ENCODE peak calls at places on chromosomes 7 and 10, in five cellular contexts. G is GM10248, H is heart left ventricle, M is tibial artery, Y is kidney tubule cell. Z is an unnamed sample.

GRCh38 chr7:69169356-69169755 is 428.9 kb upstream of the AUTS2 start:
- DNase-seq in G (no peak), H (no peak), M (no peak), Y (no peak), Z (no peak)

GRCh38 chr10:88932539-88933256 is 19.9 kb downstream of the ACTA2 start:
- DNase-seq in G (peak), H (no peak), M (peak), Y (peak), Z (no peak)

GRCh38 chr10:230758-231157 is 95.5 kb downstream of the ZMYND11 start:
- DNase-seq in G (no peak), H (no peak), M (no peak), Y (peak), Z (no peak)

GRCh38 chr7:100490483-100491191 is 6.9 kb downstream of the NYAP1 start:
- DNase-seq in G (peak), H (no peak), M (no peak), Y (no peak), Z (no peak)

GRCh38 chr7:28114056-28114455 is 66.5 kb downstream of the JAZF1 start:
- DNase-seq in G (no peak), H (no peak), M (no peak), Y (no peak), Z (no peak)

GRCh38 chr10:35986756-35987467 is 344.8 kb upstream of the FZD8 start:
- DNase-seq in G (no peak), H (no peak), M (no peak), Y (no peak), Z (no peak)

GRCh38 chr7:71477441-71477840 is 345.5 kb downstream of the GALNT17 start:
- DNase-seq in G (no peak), H (no peak), M (no peak), Y (no peak), Z (no peak)

GRCh38 chr10:119190353-119190752 is 11.7 kb upstream of the PRDX3 start:
- DNase-seq in G (no peak), H (no peak), M (no peak), Y (peak), Z (no peak)

GRCh38 chr10:101892782-101893391 is 49.3 kb upstream of the KCNIP2 start:
- DNase-seq in G (no peak), H (no peak), M (no peak), Y (no peak), Z (no peak)

GRCh38 chr7:55177589-55178261 is 158.9 kb downstream of the EGFR start:
- DNase-seq in G (no peak), H (no peak), M (no peak), Y (no peak), Z (peak)

GRCh38 chr7:122528879-122529481 is 169.9 kb downstream of the RNF133 start:
- DNase-seq in G (peak), H (no peak), M (no peak), Y (peak), Z (no peak)

GRCh38 chr10:69451784-69452251 is 553 bp downstream of the TSPAN15 start:
- DNase-seq in G (no peak), H (no peak), M (no peak), Y (peak), Z (no peak)

GRCh38 chr7:22675917-22676343 is 51.1 kb upstream of the IL6 start:
- DNase-seq in G (no peak), H (no peak), M (no peak), Y (peak), Z (no peak)

GRCh38 chr10:78177013-78177370 is 143.3 kb downstream of the RPS24 start:
- DNase-seq in G (no peak), H (no peak), M (peak), Y (no peak), Z (no peak)

GRCh38 chr10:69866688-69867461 is 65.2 kb downstream of the COL13A1 start:
- DNase-seq in G (no peak), H (no peak), M (no peak), Y (peak), Z (peak)

GRCh38 chr7:47940482-47941001 is 7.7 kb downstream of the PKD1L1 start:
- DNase-seq in G (no peak), H (peak), M (no peak), Y (peak), Z (peak)

GRCh38 chr10:78560393-78560688 is 508.4 kb upstream of the ZMIZ1 start:
- DNase-seq in G (no peak), H (no peak), M (no peak), Y (no peak), Z (no peak)

GRCh38 chr7:126957443-126957842 is 295.3 kb downstream of the GRM8 start:
- DNase-seq in G (no peak), H (no peak), M (no peak), Y (no peak), Z (no peak)

GRCh38 chr10:60564475-60564874 is 174.8 kb upstream of the ANK3 start:
- DNase-seq in G (no peak), H (no peak), M (no peak), Y (no peak), Z (no peak)

GRCh38 chr7:5255832-5256231 is 26.9 kb upstream of the SLC29A4 start:
- DNase-seq in G (no peak), H (no peak), M (no peak), Y (no peak), Z (no peak)

GRCh38 chr10:71081229-71081560 is 131.2 kb upstream of the UNC5B start:
- DNase-seq in G (no peak), H (no peak), M (no peak), Y (no peak), Z (no peak)

GRCh38 chr7:26633557-26633956 is 230.8 kb downstream of the SKAP2 start:
- DNase-seq in G (no peak), H (no peak), M (no peak), Y (no peak), Z (no peak)

GRCh38 chr7:33821970-33822369 is 83.4 kb upstream of the BMPER start:
- DNase-seq in G (no peak), H (no peak), M (no peak), Y (no peak), Z (no peak)

GRCh38 chr10:30775779-30776591 is 146.4 kb upstream of the LYZL2 start:
- DNase-seq in G (no peak), H (no peak), M (no peak), Y (no peak), Z (no peak)

GRCh38 chr7:98681951-98682350 is 64.9 kb downstream of the NPTX2 start:
- DNase-seq in G (no peak), H (no peak), M (no peak), Y (no peak), Z (no peak)

GRCh38 chr7:132103718-132104117 is 472.6 kb downstream of the PLXNA4 start:
- DNase-seq in G (no peak), H (no peak), M (no peak), Y (no peak), Z (no peak)

GRCh38 chr7:21580073-21580521 is 37.3 kb downstream of the DNAH11 start:
- DNase-seq in G (no peak), H (no peak), M (no peak), Y (peak), Z (no peak)

GRCh38 chr10:14084875-14085274 is 245.8 kb downstream of the FRMD4A start:
- DNase-seq in G (no peak), H (no peak), M (no peak), Y (peak), Z (no peak)

GRCh38 chr7:8103282-8103681 is 134.7 kb downstream of the GLCCI1 start:
- DNase-seq in G (no peak), H (no peak), M (no peak), Y (no peak), Z (no peak)

GRCh38 chr7:23334482-23335056 is 35.4 kb downstream of the MALSU1 start:
- DNase-seq in G (no peak), H (no peak), M (no peak), Y (peak), Z (no peak)

GRCh38 chr7:45574521-45575500 is 643 bp downstream of the ADCY1 start:
- DNase-seq in G (peak), H (no peak), M (peak), Y (peak), Z (peak)

Z was measured in Right ventricle myocardium superior.